ENCODE peak calls at places on chromosomes 11 and 22, in seven cellular contexts. N is astrocyte of the spinal cord, R is colonic mucosa, C is lower lobe of right lung, X is brain microvascular endothelial cell, T is HCT116, Z is sigmoid colon. Y is an unnamed sample.
A peak's percentile ranks its signal among the peaks of the same experiment; 100 is the strongest.

GRCh38 chr11:30230714-30231113 is at the start of gene FSHB:
- DNase-seq in N (no peak), R (no peak), C (no peak), X (no peak), T (no peak), Z (no peak), Y (no peak)

GRCh38 chr11:45917623-45918330 is at the start of gene PEX16:
- DNase-seq in N (peak; percentile 100), R (peak; percentile 97), C (peak; percentile 99), X (peak; percentile 99), T (peak; percentile 87), Z (peak; percentile 99), Y (peak; percentile 97)

GRCh38 chr11:87097582-87097981 is 59.8 kb downstream of the TMEM135 start:
- DNase-seq in N (peak; percentile 18), R (peak; percentile 61), C (no peak), X (peak; percentile 22), T (peak; percentile 19), Z (no peak), Y (peak; percentile 59)

GRCh38 chr22:50012201-50013181 is at the start of gene IL17REL:
- DNase-seq in N (no peak), R (no peak), C (no peak), X (no peak), T (no peak), Z (peak; percentile 55), Y (peak; percentile 41)

GRCh38 chr22:42194953-42195352 is 64.3 kb upstream of the CYP2D6 start:
- DNase-seq in N (no peak), R (no peak), C (no peak), X (no peak), T (no peak), Z (no peak), Y (no peak)

GRCh38 chr11:65425105-65425970 is 2.7 kb downstream of the NEAT1 start:
- DNase-seq in N (peak; percentile 74), R (peak; percentile 73), C (peak; percentile 48), X (peak; percentile 58), T (peak; percentile 42), Z (peak; percentile 76), Y (peak; percentile 69)

GRCh38 chr11:63610604-63611394 is 3.4 kb downstream of the PLAAT3 start:
- DNase-seq in N (peak; percentile 84), R (no peak), C (no peak), X (peak; percentile 33), T (no peak), Z (peak; percentile 47), Y (no peak)

GRCh38 chr11:980438-981365 is 55.0 kb downstream of the AP2A2 start:
- DNase-seq in N (peak; percentile 46), R (no peak), C (no peak), X (no peak), T (no peak), Z (no peak), Y (no peak)

GRCh38 chr11:34647131-34647530 is 26.2 kb downstream of the EHF start:
- DNase-seq in N (no peak), R (no peak), C (no peak), X (no peak), T (no peak), Z (no peak), Y (no peak)

GRCh38 chr11:3886985-3887384 is 31.5 kb downstream of the STIM1 start:
- DNase-seq in N (no peak), R (no peak), C (no peak), X (no peak), T (no peak), Z (no peak), Y (no peak)

DNA sequence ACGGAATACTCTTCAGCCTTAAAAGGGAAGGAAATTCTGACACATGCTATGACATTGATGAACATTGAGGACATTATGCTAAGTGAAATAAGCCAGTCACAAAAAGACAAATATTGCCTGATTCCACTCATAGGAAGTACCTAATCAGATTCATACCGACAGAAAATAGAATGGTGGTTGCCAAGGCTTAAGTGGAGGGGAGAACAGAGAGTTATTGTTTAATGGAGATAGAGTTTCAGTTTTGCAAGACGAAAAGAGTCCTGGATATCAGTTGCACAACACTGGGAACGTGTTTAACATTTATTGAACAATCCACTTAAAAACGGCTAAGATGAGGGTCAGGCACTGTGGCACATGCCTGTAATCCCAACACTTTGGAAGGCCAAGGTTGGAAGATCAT is 45.6 kb upstream of the HIPK3 start:
- DNase-seq in N (no peak), R (no peak), C (no peak), X (no peak), T (no peak), Z (no peak), Y (no peak)
- TF ChIP-seq CTCF in N (no peak), R (no peak), C (no peak), X (no peak), T (no peak), Z (no peak), Y (no peak)

DNA sequence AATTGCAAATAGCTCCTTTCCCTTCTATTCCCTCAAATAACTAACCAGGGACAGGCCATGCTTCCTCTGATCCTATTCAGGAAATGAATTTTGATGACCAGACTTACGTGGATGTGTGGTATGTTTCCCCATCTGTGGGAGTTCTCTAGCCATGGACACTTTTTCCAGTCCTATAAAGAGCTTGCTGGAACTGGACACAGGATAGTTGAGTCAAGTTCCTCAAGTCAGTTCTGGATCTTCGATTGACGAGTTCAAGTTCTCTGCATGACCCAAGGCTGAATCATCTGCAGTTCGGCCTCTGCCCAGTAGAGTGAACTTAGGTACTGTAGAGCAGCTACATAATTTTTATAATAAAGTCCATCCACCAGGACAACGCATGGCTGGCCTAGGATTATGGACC is 52.7 kb upstream of the CCND1 start:
- DNase-seq in N (peak; percentile 61), R (no peak), C (no peak), X (peak; percentile 87), T (peak; percentile 54), Z (no peak), Y (no peak)
- TF ChIP-seq CTCF in N (peak; percentile 44), R (no peak), C (no peak), X (peak; percentile 71), T (peak; percentile 60), Z (no peak), Y (no peak)

GRCh38 chr11:6576471-6577373 is 26.7 kb downstream of the RRP8 start:
- DNase-seq in N (peak; percentile 82), R (no peak), C (no peak), X (no peak), T (no peak), Z (peak; percentile 83), Y (no peak)
- TF ChIP-seq CTCF in N (no peak), R (no peak), C (no peak), X (no peak), T (no peak), Z (no peak), Y (no peak)

GRCh38 chr11:121133046-121133445 is 32.0 kb downstream of the TECTA start:
- DNase-seq in N (no peak), R (no peak), C (no peak), X (no peak), T (no peak), Z (no peak), Y (no peak)

GRCh38 chr11:121129362-121130340 is 28.6 kb downstream of the TECTA start:
- DNase-seq in N (no peak), R (no peak), C (no peak), X (no peak), T (peak; percentile 87), Z (no peak), Y (no peak)

GRCh38 chr11:121134758-121135312 is 33.8 kb downstream of the TECTA start:
- DNase-seq in N (no peak), R (no peak), C (no peak), X (no peak), T (no peak), Z (no peak), Y (no peak)

GRCh38 chr11:121131656-121132055 is 30.6 kb downstream of the TECTA start:
- DNase-seq in N (no peak), R (no peak), C (no peak), X (no peak), T (no peak), Z (no peak), Y (no peak)

GRCh38 chr11:121132211-121132976 is 31.4 kb downstream of the TECTA start:
- DNase-seq in N (no peak), R (no peak), C (no peak), X (no peak), T (peak; percentile 54), Z (no peak), Y (no peak)
- TF ChIP-seq CTCF in N (no peak), R (no peak), C (no peak), X (no peak), T (peak; percentile 47), Z (no peak), Y (no peak)

DNA sequence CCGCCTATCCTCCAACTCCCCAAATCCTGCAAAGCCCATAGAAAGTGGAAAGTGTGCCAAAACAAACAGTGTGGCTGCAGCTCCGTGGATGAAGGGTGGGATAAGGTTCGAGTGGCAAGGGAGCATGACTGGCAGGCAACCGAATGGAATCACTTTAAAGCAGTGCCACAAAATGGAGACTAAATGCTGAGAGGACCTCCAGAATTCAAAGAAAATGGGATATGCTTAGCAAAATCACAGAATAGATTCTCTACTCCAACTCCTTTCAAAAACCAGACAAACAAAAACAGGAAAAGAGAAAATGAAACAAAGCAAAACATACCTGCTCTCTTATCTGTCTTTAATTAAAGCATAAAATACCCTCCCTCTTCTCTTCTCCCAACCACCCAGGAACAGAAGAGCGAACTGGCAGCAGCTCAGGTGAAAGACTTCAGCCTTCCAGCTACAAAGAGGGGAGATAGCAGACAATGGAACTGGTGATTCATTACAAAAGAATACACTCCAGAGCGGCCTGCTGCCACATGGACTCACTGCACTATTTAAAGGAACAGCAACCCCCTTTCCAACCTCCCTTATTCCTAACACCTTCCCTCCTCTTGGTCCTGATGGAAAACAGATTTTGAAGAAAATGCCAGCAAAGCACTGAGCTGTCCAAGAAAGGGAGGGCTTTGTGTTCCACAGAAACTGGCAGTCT is 118.5 kb downstream of the APOL5 start:
- DNase-seq in N (peak; percentile 86), R (peak; percentile 76), C (no peak), X (peak; percentile 78), T (peak; percentile 68), Z (peak; percentile 76), Y (peak; percentile 38)
- TF ChIP-seq CTCF in N (no peak), R (no peak), C (no peak), X (no peak), T (no peak), Z (no peak), Y (no peak)

GRCh38 chr11:74695705-74696280 is 35.4 kb downstream of the CHRDL2 start:
- DNase-seq in N (no peak), R (no peak), C (no peak), X (no peak), T (no peak), Z (no peak), Y (no peak)

GRCh38 chr11:74693531-74693930 is 37.7 kb downstream of the CHRDL2 start:
- DNase-seq in N (no peak), R (no peak), C (no peak), X (no peak), T (no peak), Z (no peak), Y (no peak)

GRCh38 chr11:74694536-74694935 is 36.7 kb downstream of the CHRDL2 start:
- DNase-seq in N (no peak), R (no peak), C (no peak), X (no peak), T (no peak), Z (no peak), Y (no peak)

GRCh38 chr11:74696488-74696887 is 34.7 kb downstream of the CHRDL2 start:
- DNase-seq in N (no peak), R (no peak), C (no peak), X (no peak), T (no peak), Z (no peak), Y (no peak)

DNA sequence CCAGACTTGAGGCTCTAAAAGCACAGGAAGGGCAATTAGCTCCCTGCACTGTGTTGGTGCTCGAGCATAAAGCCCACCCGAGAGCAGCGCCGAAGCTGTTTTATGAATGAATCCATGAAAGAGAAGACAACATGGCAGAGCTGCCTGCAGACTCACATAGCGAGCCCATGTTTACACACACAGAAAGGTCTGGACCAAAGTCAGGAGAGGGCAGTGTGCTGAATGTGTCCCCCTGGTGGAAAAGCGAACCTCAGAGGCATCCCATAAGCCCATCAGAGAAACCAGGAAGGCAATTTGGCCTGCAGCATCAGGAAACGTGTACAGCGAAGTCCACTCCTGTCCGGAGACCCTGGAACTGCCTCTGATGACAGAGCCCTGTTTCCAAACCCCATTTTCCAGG is 37.1 kb downstream of the CHRDL2 start:
- DNase-seq in N (no peak), R (no peak), C (no peak), X (no peak), T (no peak), Z (no peak), Y (no peak)
- TF ChIP-seq CTCF in N (peak; percentile 33), R (no peak), C (no peak), X (peak; percentile 62), T (peak; percentile 13), Z (no peak), Y (no peak)

Y was measured in transverse colon.